ENCODE peak calls at places on chromosomes 13 and 19, in four cellular contexts. S is nephron progenitor cell; Y is activated CD8-positive, alpha-beta memory T cell treated with anti-CD3 and anti-CD28 coated beads for 1 hour; F is GM13976. H is an unnamed sample.

GRCh38 chr13:60701919-60702318 is 304.9 kb downstream of the TDRD3 start:
- DNase-seq in S (no peak), F (no peak), Y (no peak), H (no peak)

GRCh38 chr13:94169783-94170513 is 309.5 kb downstream of the DCT start:
- DNase-seq in Y (no peak), F (no peak), S (no peak), H (no peak)

GRCh38 chr19:58560921-58561320 is 2.5 kb upstream of the UBE2M start:
- DNase-seq in F (no peak), Y (no peak), S (no peak), H (no peak)

GRCh38 chr13:90184355-90184754 is 1163.1 kb upstream of the MIR17HG start:
- DNase-seq in S (no peak), Y (no peak), F (no peak), H (no peak)

GRCh38 chr19:34991542-34992333 is 8.4 kb upstream of the GRAMD1A start:
- DNase-seq in F (no peak), S (no peak), Y (no peak), H (no peak)

GRCh38 chr19:45368737-45369340 is 1.5 kb downstream of the ERCC2 start:
- DNase-seq in S (no peak), F (no peak), Y (no peak), H (no peak)

GRCh38 chr19:12705169-12705568 is 8.7 kb upstream of the FBXW9 start:
- DNase-seq in F (no peak), S (no peak), Y (no peak), H (no peak)

GRCh38 chr19:44752816-44753618 is 4.5 kb downstream of the BCL3 start:
- DNase-seq in Y (peak), F (peak), S (peak), H (peak)

GRCh38 chr13:100138859-100139491 is 50.1 kb downstream of the PCCA start:
- DNase-seq in F (no peak), S (no peak), Y (no peak), H (no peak)

GRCh38 chr19:38877781-38878574 is at the start of gene RINL:
- DNase-seq in S (no peak), Y (peak), F (peak), H (peak)

GRCh38 chr19:42175952-42176648 is 41.4 kb downstream of the DEDD2 start:
- DNase-seq in Y (no peak), F (peak), S (no peak), H (no peak)

GRCh38 chr13:51981355-51981754 is 29.9 kb downstream of the ATP7B start:
- DNase-seq in Y (no peak), S (no peak), F (no peak), H (no peak)

GRCh38 chr19:56162258-56162657 is 13.6 kb upstream of the GALP start:
- DNase-seq in F (no peak), S (no peak), Y (no peak), H (no peak)

GRCh38 chr13:33937373-33938087 is 119.6 kb downstream of the RFC3 start:
- DNase-seq in F (no peak), S (no peak), Y (no peak), H (no peak)

GRCh38 chr19:40417714-40417996 is 4.5 kb upstream of the PRX start:
- DNase-seq in F (no peak), S (no peak), Y (no peak), H (no peak)

GRCh38 chr13:20337894-20338551 is 105.9 kb upstream of the GJB6 start:
- DNase-seq in F (no peak), S (no peak), Y (no peak), H (no peak)

GRCh38 chr13:64164435-64164834 is 2748.8 kb upstream of the PCDH20 start:
- DNase-seq in Y (no peak), S (no peak), F (no peak), H (no peak)

GRCh38 chr13:93745884-93746283 is 519.3 kb downstream of the GPC6 start:
- DNase-seq in F (no peak), Y (no peak), S (no peak), H (no peak)

GRCh38 chr19:46721269-46722003 is 4.5 kb upstream of the PRKD2 start:
- DNase-seq in S (peak), Y (no peak), F (no peak), H (no peak)

GRCh38 chr13:109271991-109272454 is 514.4 kb downstream of the IRS2 start:
- DNase-seq in F (no peak), S (no peak), Y (no peak), H (no peak)

H was measured in stimulated activated CD8-positive, alpha-beta memory T cell treated with anti-CD3 and anti-CD28 coated beads, Interleukin-2, amount 100 ng/mL, for 1 hour.